ENCODE peak calls at places on chromosome 2, in six cellular contexts. T, L, Q, V, C and W are unnamed samples.

GRCh38 chr2:240893363-240893828 is 2.6 kb downstream of the MAB21L4 start:
- ATAC-seq in T (no peak), L (peak; percentile 45), Q (no peak), V (no peak), C (peak; percentile 70), W (no peak)

GRCh38 chr2:181812106-181812745 is 79.3 kb upstream of the ITPRID2 start:
- ATAC-seq in T (no peak), L (no peak), Q (no peak), V (no peak), C (no peak), W (no peak)

GRCh38 chr2:62631160-62632085 is 74.1 kb upstream of the EHBP1 start:
- ATAC-seq in T (no peak), L (no peak), Q (no peak), V (no peak), C (no peak), W (no peak)

GRCh38 chr2:11540148-11540995 is 6.5 kb downstream of the GREB1 start:
- ATAC-seq in T (no peak), L (no peak), Q (peak; percentile 26), V (peak; percentile 14), C (no peak), W (peak; percentile 29)

GRCh38 chr2:220309215-220309614 is 681.8 kb downstream of the SLC4A3 start:
- ATAC-seq in T (no peak), L (no peak), Q (no peak), V (no peak), C (no peak), W (no peak)

GRCh38 chr2:73203055-73203681 is 794 bp downstream of the NOTO start:
- ATAC-seq in T (peak; percentile 40), L (no peak), Q (peak; percentile 59), V (peak; percentile 11), C (no peak), W (peak; percentile 25)

GRCh38 chr2:230889911-230890601 is 25.3 kb downstream of the ITM2C start:
- ATAC-seq in T (no peak), L (no peak), Q (no peak), V (no peak), C (no peak), W (no peak)

GRCh38 chr2:5673861-5674240 is 18.3 kb upstream of the SOX11 start:
- ATAC-seq in T (no peak), L (no peak), Q (no peak), V (no peak), C (no peak), W (no peak)

GRCh38 chr2:196183528-196184231 is 12.3 kb upstream of the STK17B start:
- ATAC-seq in T (no peak), L (no peak), Q (no peak), V (no peak), C (no peak), W (no peak)

GRCh38 chr2:201464547-201464946 is 13.0 kb downstream of the STRADB start:
- ATAC-seq in T (no peak), L (no peak), Q (no peak), V (no peak), C (no peak), W (no peak)

GRCh38 chr2:42129947-42130346 is 39.2 kb upstream of the EML4 start:
- ATAC-seq in T (no peak), L (no peak), Q (no peak), V (no peak), C (peak; percentile 5), W (no peak)

GRCh38 chr2:205970348-205970747 is 115.6 kb downstream of the INO80D start:
- ATAC-seq in T (no peak), L (no peak), Q (no peak), V (no peak), C (no peak), W (no peak)

GRCh38 chr2:159075726-159076125 is 107.3 kb downstream of the TANC1 start:
- ATAC-seq in T (no peak), L (no peak), Q (no peak), V (no peak), C (no peak), W (no peak)

GRCh38 chr2:238716171-238716570 is 131.7 kb upstream of the TWIST2 start:
- ATAC-seq in T (no peak), L (no peak), Q (no peak), V (no peak), C (no peak), W (no peak)

GRCh38 chr2:197950754-197951153 is 146.4 kb downstream of the PLCL1 start:
- ATAC-seq in T (no peak), L (no peak), Q (no peak), V (no peak), C (no peak), W (no peak)

GRCh38 chr2:41914936-41915335 is 132.9 kb upstream of the PKDCC start:
- ATAC-seq in T (no peak), L (no peak), Q (no peak), V (no peak), C (no peak), W (peak; percentile 39)

GRCh38 chr2:11907178-11907577 is 160.7 kb downstream of the LPIN1 start:
- ATAC-seq in T (no peak), L (no peak), Q (peak; percentile 65), V (no peak), C (no peak), W (no peak)

GRCh38 chr2:180196419-180196977 is 189.4 kb upstream of the CWC22 start:
- ATAC-seq in T (no peak), L (no peak), Q (no peak), V (no peak), C (no peak), W (no peak)

GRCh38 chr2:69483024-69483423 is 45.8 kb upstream of the NFU1 start:
- ATAC-seq in T (no peak), L (no peak), Q (no peak), V (no peak), C (peak; percentile 57), W (no peak)

GRCh38 chr2:219353129-219353528 is 20.6 kb upstream of the RESP18 start:
- ATAC-seq in T (no peak), L (no peak), Q (no peak), V (no peak), C (no peak), W (no peak)

GRCh38 chr2:75765798-75766197 is 55.1 kb upstream of the GCFC2 start:
- ATAC-seq in T (no peak), L (no peak), Q (no peak), V (no peak), C (no peak), W (no peak)

GRCh38 chr2:40431600-40431955 is 20.3 kb downstream of the SLC8A1 start:
- ATAC-seq in T (no peak), L (no peak), Q (peak; percentile 85), V (no peak), C (no peak), W (peak; percentile 74)

GRCh38 chr2:169069341-169069740 is at the start of gene DHRS9:
- ATAC-seq in T (peak; percentile 98), L (peak; percentile 5), Q (peak; percentile 49), V (no peak), C (no peak), W (no peak)
- H3K4me1 ChIP-seq in T (peaks cover 28% of the 10 kb centered on the region), L (peaks cover 7% of the 10 kb centered on the region), Q (no peaks in the 10 kb centered on the region), V (no peaks in the 10 kb centered on the region), C (no peaks in the 10 kb centered on the region), W (no peaks in the 10 kb centered on the region)

DNA sequence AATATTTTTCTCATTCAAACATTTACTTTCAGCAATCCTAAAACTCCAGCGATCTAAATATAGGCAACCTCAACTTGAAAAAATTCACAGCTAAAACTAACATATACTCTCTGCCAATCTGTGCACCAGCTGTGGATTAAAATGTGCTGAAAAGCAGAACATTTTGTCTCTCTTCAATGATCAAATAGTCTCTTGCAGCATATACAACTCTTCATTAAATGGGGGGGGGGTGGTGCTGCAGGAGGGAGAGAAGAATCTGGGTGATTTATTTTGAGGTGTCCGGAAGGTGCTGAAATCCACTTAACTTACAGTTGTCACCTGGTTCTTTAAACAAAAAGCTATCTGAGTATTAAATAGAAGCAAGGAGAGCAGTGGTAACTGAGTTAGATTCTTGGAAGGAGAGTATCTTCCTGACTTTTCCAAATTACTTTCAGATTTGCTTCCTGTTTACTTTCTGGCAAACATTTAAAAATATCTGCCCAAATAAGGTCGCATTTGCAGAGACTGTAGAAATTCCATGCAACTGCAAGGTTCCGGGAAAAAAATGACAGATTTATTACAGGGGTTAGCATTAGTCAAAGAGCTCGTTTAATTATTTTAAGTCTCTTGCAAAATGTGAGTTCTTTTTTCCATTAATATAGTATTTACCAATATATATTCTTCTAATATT is 904.7 kb upstream of the ACVR2A start:
- ATAC-seq in T (no peak), L (no peak), Q (no peak), V (no peak), C (no peak), W (peak; percentile 89)
- TF ChIP-seq EP300 in T (no peak), L (no peak), Q (no peak), V (no peak), C (no peak), W (no peak)

DNA sequence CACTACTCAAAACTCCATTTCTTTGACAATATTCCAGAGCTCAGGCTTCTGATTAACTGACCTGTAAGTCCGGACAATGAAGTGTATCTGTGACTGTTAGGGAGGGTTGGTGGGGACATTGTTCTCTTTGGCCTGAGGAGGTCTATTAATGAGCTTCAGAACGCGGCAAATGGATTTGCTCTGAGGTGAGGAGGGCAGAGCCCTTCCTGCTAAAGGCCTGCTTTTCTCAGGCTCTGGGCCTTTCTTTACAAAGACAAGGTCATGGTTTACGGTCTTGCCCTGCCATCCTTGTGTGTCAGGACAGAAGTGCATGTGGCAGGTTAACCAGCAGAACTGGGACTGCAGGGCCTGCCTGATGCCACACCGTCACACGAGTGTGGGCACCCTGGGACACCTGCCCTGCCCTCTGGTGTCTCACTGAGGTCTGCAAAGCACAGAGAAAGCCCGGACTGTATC is 7.2 kb downstream of the ALKAL2 start:
- ATAC-seq in T (no peak), L (peak; percentile 57), Q (no peak), V (peak; percentile 64), C (no peak), W (no peak)
- H3K4me1 ChIP-seq in T (peaks cover 4% of the 10 kb centered on the region), L (no peaks in the 10 kb centered on the region), Q (no peaks in the 10 kb centered on the region), V (no peaks in the 10 kb centered on the region), C (peaks cover 1% of the 10 kb centered on the region), W (no peaks in the 10 kb centered on the region)

GRCh38 chr2:102276549-102277201 is 34.7 kb upstream of the IL1RL1 start:
- ATAC-seq in T (no peak), L (no peak), Q (no peak), V (no peak), C (no peak), W (no peak)

GRCh38 chr2:102277202-102277700 is 34.1 kb upstream of the IL1RL1 start:
- ATAC-seq in T (no peak), L (no peak), Q (no peak), V (no peak), C (no peak), W (no peak)

GRCh38 chr2:102271844-102272243 is 39.5 kb upstream of the IL1RL1 start:
- ATAC-seq in T (peak; percentile 50), L (peak; percentile 58), Q (no peak), V (no peak), C (peak; percentile 74), W (no peak)

GRCh38 chr2:102268529-102269524 is 42.5 kb upstream of the IL1RL1 start:
- ATAC-seq in T (no peak), L (no peak), Q (peak; percentile 18), V (no peak), C (peak; percentile 44), W (no peak)

DNA sequence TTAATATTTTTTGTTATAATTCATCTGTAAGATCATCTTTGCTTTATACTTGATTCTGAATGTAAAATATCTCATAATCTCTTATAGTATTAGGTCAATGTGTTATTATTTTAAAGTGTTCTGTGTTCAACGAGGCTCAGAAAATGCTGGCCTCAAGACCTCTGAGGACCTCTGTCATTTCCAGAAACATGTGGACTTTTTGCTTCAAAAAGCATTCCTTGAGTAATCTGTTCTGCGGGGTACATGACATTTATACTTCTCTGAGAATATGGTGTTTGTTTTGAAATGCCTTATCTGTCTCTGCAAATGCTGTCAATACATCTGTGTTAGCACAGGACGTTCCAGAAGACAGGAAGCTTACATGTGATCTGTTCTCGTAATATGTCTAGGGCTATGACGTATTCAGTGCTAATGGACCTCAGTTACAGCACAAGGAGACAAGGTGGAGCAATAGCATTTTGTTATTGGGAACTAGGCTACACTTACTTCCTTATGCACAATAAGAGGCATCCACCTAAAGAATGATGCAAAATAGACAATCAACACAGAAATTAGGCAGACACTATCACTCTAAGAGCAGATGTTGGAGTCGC is 37.6 kb upstream of the IL1RL1 start:
- ATAC-seq in T (no peak), L (no peak), Q (peak; percentile 72), V (no peak), C (no peak), W (peak; percentile 72)
- TF ChIP-seq EP300 in T (no peak), L (no peak), Q (peak; percentile 100), V (no peak), C (no peak), W (no peak)